ENCODE peak calls at places on chromosome 10, in nine cellular contexts. E is hepatocyte, H is H1, J is tibial nerve, N is heart right ventricle, S is fibroblast of lung, X is A549, O is SK-N-SH, K is testis. A is an unnamed sample.

GRCh38 chr10:78597791-78598555 is 470.8 kb upstream of the ZMIZ1 start:
- DNase-seq in E (no peak), H (no peak), J (no peak), N (no peak), S (no peak), X (no peak), O (no peak), K (no peak), A (no peak)

GRCh38 chr10:6269953-6270867 is 67.5 kb downstream of the PFKFB3 start:
- DNase-seq in E (no peak), H (no peak), J (no peak), N (no peak), S (peak), X (no peak), O (no peak), K (no peak), A (peak)

GRCh38 chr10:44102726-44103255 is 282.1 kb downstream of the CXCL12 start:
- DNase-seq in E (no peak), H (no peak), J (no peak), N (no peak), S (peak), X (no peak), O (no peak), K (no peak), A (no peak)

GRCh38 chr10:43939939-43940810 is 291.5 kb upstream of the ZNF32 start:
- DNase-seq in E (peak), H (no peak), J (no peak), N (peak), S (no peak), X (no peak), O (peak), K (no peak), A (no peak)

GRCh38 chr10:122468923-122469781 is 7.8 kb downstream of the HTRA1 start:
- DNase-seq in E (peak), H (no peak), J (peak), N (no peak), S (peak), X (peak), O (no peak), K (no peak), A (no peak)

GRCh38 chr10:125878957-125879835 is 1.9 kb downstream of the DHX32 start:
- DNase-seq in E (peak), H (no peak), J (no peak), N (no peak), S (peak), X (peak), O (no peak), K (no peak), A (no peak)

GRCh38 chr10:36489181-36489927 is 636.0 kb upstream of the ANKRD30A start:
- DNase-seq in E (no peak), H (no peak), J (peak), N (peak), S (no peak), X (no peak), O (no peak), K (peak), A (no peak)

GRCh38 chr10:101018600-101019439 is 12.1 kb downstream of the PDZD7 start:
- DNase-seq in E (peak), H (peak), J (peak), N (peak), S (peak), X (peak), O (peak), K (peak), A (peak)

GRCh38 chr10:132148261-132149251 is 38.2 kb upstream of the DPYSL4 start:
- DNase-seq in E (no peak), H (no peak), J (no peak), N (no peak), S (no peak), X (no peak), O (no peak), K (no peak), A (no peak)

GRCh38 chr10:14953452-14954000 is 370 bp downstream of the DCLRE1C start:
- DNase-seq in E (peak), H (no peak), J (peak), N (peak), S (peak), X (peak), O (peak), K (peak), A (peak)

GRCh38 chr10:5484205-5484604 is 15.2 kb downstream of the CALML5 start:
- DNase-seq in E (no peak), H (no peak), J (no peak), N (no peak), S (peak), X (no peak), O (no peak), K (no peak), A (no peak)

GRCh38 chr10:35910234-35910633 is 268.1 kb upstream of the FZD8 start:
- DNase-seq in E (no peak), H (no peak), J (no peak), N (no peak), S (peak), X (peak), O (no peak), K (no peak), A (no peak)

GRCh38 chr10:51214897-51215227 is 140.6 kb downstream of the PRKG1 start:
- DNase-seq in E (no peak), H (no peak), J (no peak), N (no peak), S (no peak), X (no peak), O (no peak), K (no peak), A (no peak)

GRCh38 chr10:121739114-121739513 is 140.9 kb upstream of the FGFR2 start:
- DNase-seq in E (no peak), H (no peak), J (no peak), N (no peak), S (no peak), X (no peak), O (no peak), K (no peak), A (no peak)

GRCh38 chr10:4825868-4826787 is at the start of gene AKR1E2:
- DNase-seq in E (peak), H (peak), J (peak), N (peak), S (peak), X (peak), O (peak), K (peak), A (peak)

GRCh38 chr10:50470345-50470744 is 153.4 kb downstream of the SGMS1 start:
- DNase-seq in E (no peak), H (no peak), J (no peak), N (no peak), S (peak), X (no peak), O (no peak), K (no peak), A (peak)

GRCh38 chr10:93512565-93512964 is 16.2 kb downstream of the CEP55 start:
- DNase-seq in E (no peak), H (no peak), J (no peak), N (no peak), S (peak), X (no peak), O (no peak), K (no peak), A (no peak)

GRCh38 chr10:12909836-12910185 is 91.7 kb downstream of the CCDC3 start:
- DNase-seq in E (peak), H (peak), J (peak), N (no peak), S (no peak), X (peak), O (no peak), K (peak), A (no peak)

GRCh38 chr10:69123306-69123746 is 652 bp upstream of the VPS26A start:
- DNase-seq in E (peak), H (no peak), J (peak), N (no peak), S (peak), X (peak), O (peak), K (peak), A (peak)

GRCh38 chr10:132482090-132482489 is 55.5 kb upstream of the INPP5A start:
- DNase-seq in E (peak), H (no peak), J (peak), N (no peak), S (peak), X (no peak), O (no peak), K (peak), A (no peak)

GRCh38 chr10:132591166-132591971 is 53.8 kb downstream of the INPP5A start:
- DNase-seq in E (peak), H (no peak), J (no peak), N (peak), S (peak), X (peak), O (no peak), K (no peak), A (peak)

GRCh38 chr10:95363303-95363912 is 72.6 kb upstream of the PDLIM1 start:
- DNase-seq in E (peak), H (no peak), J (peak), N (peak), S (peak), X (peak), O (peak), K (peak), A (peak)

GRCh38 chr10:122113161-122113944 is 124.4 kb downstream of the TACC2 start:
- DNase-seq in E (peak), H (peak), J (peak), N (peak), S (peak), X (peak), O (peak), K (peak), A (peak)

GRCh38 chr10:43913676-43914235 is 265.1 kb upstream of the ZNF32 start:
- DNase-seq in E (no peak), H (no peak), J (no peak), N (no peak), S (no peak), X (no peak), O (no peak), K (no peak), A (no peak)

GRCh38 chr10:79063661-79064490 is 4.9 kb upstream of the ZMIZ1 start:
- DNase-seq in E (no peak), H (no peak), J (no peak), N (no peak), S (no peak), X (no peak), O (no peak), K (no peak), A (peak)

GRCh38 chr10:78286186-78286585 is 252.5 kb downstream of the RPS24 start:
- DNase-seq in E (no peak), H (peak), J (no peak), N (no peak), S (no peak), X (no peak), O (peak), K (no peak), A (no peak)

GRCh38 chr10:107561136-107561650 is 396.7 kb upstream of the SORCS1 start:
- DNase-seq in E (no peak), H (no peak), J (no peak), N (no peak), S (peak), X (no peak), O (no peak), K (no peak), A (no peak)

GRCh38 chr10:59068581-59069191 is 107.8 kb upstream of the PHYHIPL start:
- DNase-seq in E (no peak), H (no peak), J (no peak), N (no peak), S (no peak), X (no peak), O (no peak), K (peak), A (no peak)

GRCh38 chr10:85641479-85641967 is 725.1 kb downstream of the GRID1 start:
- DNase-seq in E (peak), H (no peak), J (peak), N (no peak), S (peak), X (peak), O (no peak), K (no peak), A (no peak)

GRCh38 chr10:72062832-72063702 is 25.3 kb downstream of the SPOCK2 start:
- DNase-seq in E (no peak), H (no peak), J (no peak), N (no peak), S (no peak), X (no peak), O (no peak), K (no peak), A (no peak)
- TF ChIP-seq CTCF in E (no peak), H (no peak), J (no peak), N (no peak), S (no peak), X (no peak), O (no peak), K (no peak), A (no peak)

GRCh38 chr10:29886299-29886698 is 173.1 kb downstream of the JCAD start:
- DNase-seq in E (no peak), H (peak), J (no peak), N (no peak), S (no peak), X (no peak), O (no peak), K (peak), A (no peak)
- H3K27ac ChIP-seq in E (no peak), H (no peak), J (no peak), N (no peak), S (no peak), X (no peak), O (no peak), K (peak), A (no peak)

DNA sequence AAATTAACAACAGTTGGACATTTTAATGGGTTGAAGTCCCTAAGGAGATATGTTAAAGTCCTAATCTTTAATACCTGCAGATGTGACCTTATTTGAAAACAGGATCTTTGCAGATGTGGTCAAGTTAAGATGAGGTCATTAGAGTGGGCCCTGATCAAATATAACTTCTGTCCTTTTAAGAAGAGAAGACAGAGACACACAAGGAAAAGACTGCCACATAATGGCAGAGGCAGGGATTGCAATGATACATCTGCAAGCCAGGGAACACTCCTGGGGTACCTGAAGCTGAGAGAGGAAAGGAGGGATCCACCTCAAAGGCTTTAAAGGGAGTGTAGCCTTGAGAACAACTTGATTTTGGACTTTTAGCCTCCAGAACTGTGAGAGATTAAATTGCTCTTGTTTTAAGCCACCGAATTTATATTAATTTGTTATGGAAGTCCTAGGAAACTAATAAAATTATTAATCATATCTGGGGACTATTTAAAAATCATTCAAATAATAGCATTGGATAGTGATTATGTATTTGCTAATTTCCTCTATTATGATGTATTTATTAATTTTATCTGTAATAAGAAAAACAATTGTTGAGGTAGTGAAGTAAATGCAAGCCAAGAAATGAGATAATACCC is 700.0 kb upstream of the PCDH15 start:
- DNase-seq in E (peak), H (peak), J (peak), N (peak), S (peak), X (peak), O (peak), K (peak), A (peak)
- TF ChIP-seq CTCF in E (peak), H (peak), J (no peak), N (peak), S (peak), X (peak), O (peak), K (no peak), A (no peak)

GRCh38 chr10:127922675-127923366 is 15.9 kb downstream of the PTPRE start:
- DNase-seq in E (peak), H (no peak), J (no peak), N (peak), S (peak), X (peak), O (peak), K (peak), A (no peak)

GRCh38 chr10:127923646-127924045 is 16.7 kb downstream of the PTPRE start:
- DNase-seq in E (no peak), H (no peak), J (no peak), N (no peak), S (no peak), X (no peak), O (peak), K (no peak), A (no peak)

GRCh38 chr10:127926455-127926854 is 19.6 kb downstream of the PTPRE start:
- DNase-seq in E (no peak), H (no peak), J (no peak), N (no peak), S (no peak), X (no peak), O (no peak), K (no peak), A (no peak)

GRCh38 chr10:127928021-127928806 is 21.3 kb downstream of the PTPRE start:
- DNase-seq in E (peak), H (no peak), J (no peak), N (no peak), S (peak), X (no peak), O (peak), K (no peak), A (no peak)

DNA sequence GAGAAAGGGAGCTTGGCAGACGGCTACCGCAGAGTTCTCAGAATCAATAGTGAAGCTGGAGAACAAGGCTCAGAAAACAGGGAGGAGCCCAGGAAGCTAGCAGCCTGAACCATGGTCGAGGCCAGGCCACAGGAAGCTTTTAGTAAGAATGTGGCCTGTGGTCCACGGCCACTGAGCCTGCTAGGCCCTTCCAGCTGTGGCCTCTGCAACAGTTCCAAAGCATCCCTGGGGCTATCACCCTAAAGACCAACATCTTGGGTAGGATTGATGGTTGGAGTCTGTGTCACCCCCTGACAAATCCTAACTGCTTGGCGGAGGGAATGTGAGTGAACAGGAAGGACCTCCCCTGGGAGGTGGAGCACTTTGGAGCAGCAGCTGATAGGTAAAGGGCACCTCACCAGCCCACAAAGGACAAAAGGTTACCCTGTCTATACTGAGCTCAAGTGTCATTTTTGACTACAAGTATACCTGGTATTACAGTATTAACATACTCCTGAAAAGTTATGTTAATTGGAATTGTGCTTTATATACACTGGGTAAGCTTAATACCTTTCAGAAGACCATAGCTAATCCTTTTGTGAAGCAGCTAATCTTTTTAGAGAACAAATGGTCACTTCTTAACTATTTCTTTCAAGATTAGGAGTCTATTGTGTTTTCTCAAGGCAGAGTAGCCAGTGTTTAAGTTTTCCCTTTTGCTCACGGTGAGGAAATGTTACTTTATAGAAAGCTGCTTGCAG is 18.7 kb downstream of the PTPRE start:
- DNase-seq in E (no peak), H (no peak), J (no peak), N (no peak), S (peak), X (no peak), O (no peak), K (no peak), A (no peak)
- H3K27ac ChIP-seq in E (no peak), H (no peak), J (peak), N (peak), S (no peak), X (no peak), O (no peak), K (no peak), A (peak)

DNA sequence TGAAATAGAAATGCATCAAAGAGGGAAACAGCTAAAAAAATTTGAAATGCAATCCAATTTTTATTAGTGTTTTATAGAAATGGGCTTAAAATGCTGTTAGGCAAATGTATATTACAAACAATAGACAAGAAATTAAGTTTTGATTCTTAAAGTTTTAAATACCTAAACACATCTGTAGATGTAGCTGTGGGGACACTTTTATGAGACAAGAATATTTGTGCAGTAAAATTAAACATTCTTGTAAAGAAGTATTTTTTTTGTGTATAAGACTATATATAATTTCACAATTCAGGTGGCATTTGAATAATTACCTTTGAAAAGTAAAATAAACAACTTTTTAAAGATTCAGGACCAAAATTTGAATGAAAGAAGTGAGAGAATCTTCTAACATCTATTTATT is 1015.9 kb downstream of the REEP3 start:
- DNase-seq in E (no peak), H (no peak), J (no peak), N (no peak), S (no peak), X (no peak), O (no peak), K (no peak), A (no peak)
- TF ChIP-seq CTCF in E (no peak), H (no peak), J (no peak), N (no peak), S (no peak), X (no peak), O (no peak), K (no peak), A (no peak)

DNA sequence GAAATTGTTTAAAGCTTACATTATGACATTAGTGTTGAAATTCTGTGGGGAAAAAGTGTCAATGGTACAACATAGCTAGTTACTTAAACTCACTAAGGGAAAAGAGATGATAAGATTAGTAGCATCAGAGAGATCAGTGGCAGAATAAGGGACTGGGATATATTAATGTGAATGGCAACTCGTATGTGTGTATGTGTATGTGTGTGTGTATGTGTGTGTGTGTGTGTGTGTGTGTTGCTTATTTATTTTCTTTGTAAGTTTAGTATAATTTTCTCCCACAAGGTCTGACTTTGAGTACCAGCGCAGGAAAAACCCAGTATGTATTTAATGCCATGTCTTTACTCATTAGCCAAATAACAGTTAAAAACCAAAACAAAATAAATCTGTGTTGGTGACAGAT is 256.1 kb downstream of the ARHGAP21 start:
- DNase-seq in E (no peak), H (no peak), J (no peak), N (no peak), S (peak), X (no peak), O (no peak), K (no peak), A (no peak)
- H3K27ac ChIP-seq in E (peak), H (no peak), J (peak), N (no peak), S (no peak), X (no peak), O (peak), K (no peak), A (peak)

GRCh38 chr10:102394801-102395676 is 466 bp upstream of the NFKB2 start:
- DNase-seq in E (peak), H (peak), J (peak), N (peak), S (peak), X (peak), O (peak), K (peak), A (peak)
- TF ChIP-seq CTCF in E (no peak), H (no peak), J (peak), N (no peak), S (no peak), X (no peak), O (no peak), K (no peak), A (no peak)

A was measured in colonic mucosa.